ENCODE peak calls at places on chromosomes 3 and 15, in four cellular contexts. C is NCI-H345, D is endothelial cell, A is esophagus squamous epithelium. Q is an unnamed sample.

GRCh38 chr3:42856544-42856943 is 19.1 kb downstream of the CYP8B1 start:
- DNase-seq in C (no peak), D (no peak), A (no peak), Q (no peak)

GRCh38 chr15:52657338-52657737 is 21.9 kb downstream of the ATOSA start:
- DNase-seq in A (no peak), C (no peak), D (no peak), Q (no peak)

GRCh38 chr15:58498821-58499580 is 67.2 kb downstream of the LIPC start:
- DNase-seq in C (no peak), D (no peak), A (no peak), Q (no peak)

GRCh38 chr3:10280571-10280970 is 12.2 kb downstream of the GHRL start:
- DNase-seq in D (no peak), C (no peak), A (no peak), Q (no peak)

GRCh38 chr15:28017423-28017924 is 81.6 kb downstream of the OCA2 start:
- DNase-seq in C (no peak), D (no peak), A (no peak), Q (no peak)

GRCh38 chr3:159029306-159030026 is 227.6 kb downstream of the MFSD1 start:
- DNase-seq in C (no peak), D (no peak), A (no peak), Q (no peak)

GRCh38 chr3:178392553-178392952 is 143.7 kb upstream of the KCNMB2 start:
- DNase-seq in A (no peak), C (no peak), D (no peak), Q (no peak)

GRCh38 chr15:95734422-95735316 is 595.8 kb upstream of the NR2F2 start:
- DNase-seq in A (no peak), D (no peak), C (no peak), Q (no peak)

GRCh38 chr3:76991165-76991564 is 48.7 kb upstream of the ROBO2 start:
- DNase-seq in A (no peak), D (no peak), C (no peak), Q (no peak)

GRCh38 chr3:142663865-142664264 is 60.0 kb upstream of the TRPC1 start:
- DNase-seq in D (no peak), A (no peak), C (no peak), Q (no peak)

Q was measured in ascending aorta.